ENCODE peak calls at places on chromosome X, in four cellular contexts. Z is spleen; C is keratinocyte; P is naive thymus-derived CD4-positive, alpha-beta T cell. H is an unnamed sample.

GRCh38 chrX:13837290-13837745 is 20.4 kb upstream of the GPM6B start:
- DNase-seq in C (no peak), P (no peak), Z (no peak), H (no peak)

GRCh38 chrX:109782994-109783711 is 50.1 kb upstream of the ACSL4 start:
- DNase-seq in Z (no peak), P (no peak), C (no peak), H (no peak)

GRCh38 chrX:34521563-34521962 is 135.5 kb downstream of the TMEM47 start:
- DNase-seq in P (no peak), Z (no peak), C (no peak), H (no peak)

GRCh38 chrX:38435130-38435529 is 82.7 kb downstream of the OTC start:
- DNase-seq in C (no peak), P (no peak), Z (no peak), H (no peak)

GRCh38 chrX:143634701-143635442 is 1.0 kb downstream of the SLITRK4 start:
- DNase-seq in Z (no peak), P (no peak), C (no peak), H (no peak)

GRCh38 chrX:22012051-22012450 is 20.1 kb upstream of the PHEX start:
- DNase-seq in C (no peak), P (no peak), Z (no peak), H (no peak)

GRCh38 chrX:149365552-149365951 is 139.6 kb downstream of the IDS start:
- DNase-seq in P (no peak), Z (no peak), C (no peak), H (no peak)

GRCh38 chrX:46812445-46812844 is 24.4 kb upstream of the RP2 start:
- DNase-seq in P (no peak), Z (no peak), C (no peak), H (no peak)

GRCh38 chrX:154354516-154354915 is 19.9 kb downstream of the FLNA start:
- DNase-seq in C (no peak), P (no peak), Z (no peak), H (no peak)

GRCh38 chrX:50762578-50762977 is 51.4 kb downstream of the SHROOM4 start:
- DNase-seq in P (no peak), C (no peak), Z (no peak), H (no peak)

GRCh38 chrX:101595739-101596419 is 21.9 kb downstream of the ARMCX6 start:
- DNase-seq in C (no peak), P (peak; percentile 70), Z (no peak), H (no peak)

GRCh38 chrX:44343412-44343942 is at the start of gene EFHC2:
- DNase-seq in Z (peak; percentile 88), P (peak; percentile 65), C (no peak), H (peak; percentile 43)

GRCh38 chrX:20427173-20427770 is 160.6 kb upstream of the RPS6KA3 start:
- DNase-seq in P (no peak), C (no peak), Z (no peak), H (no peak)

GRCh38 chrX:41334866-41335589 is 1.1 kb downstream of the DDX3X start:
- DNase-seq in C (no peak), P (peak; percentile 82), Z (peak; percentile 92), H (peak; percentile 32)

GRCh38 chrX:97267376-97267775 is 383.7 kb downstream of the RPA4 start:
- DNase-seq in C (no peak), P (no peak), Z (no peak), H (no peak)

GRCh38 chrX:107576841-107577240 is 51.5 kb upstream of the PRPS1 start:
- DNase-seq in C (no peak), Z (no peak), P (no peak), H (no peak)

GRCh38 chrX:2401201-2401589 is 99.6 kb downstream of the DHRSX start:
- DNase-seq in Z (no peak), C (no peak), P (no peak), H (no peak)

GRCh38 chrX:65607070-65607742 is 60.2 kb upstream of the MSN start:
- DNase-seq in Z (no peak), P (no peak), C (no peak), H (no peak)

GRCh38 chrX:115372026-115372610 is 82.6 kb downstream of the LUZP4 start:
- DNase-seq in C (no peak), Z (no peak), P (no peak), H (no peak)

GRCh38 chrX:48703228-48703627 is 6.7 kb downstream of the SUV39H1 start:
- DNase-seq in C (no peak), P (no peak), Z (no peak), H (no peak)

GRCh38 chrX:72304877-72305276 is 837 bp downstream of the CITED1 start:
- DNase-seq in P (no peak), C (no peak), Z (no peak), H (no peak)

GRCh38 chrX:153970398-153971123 is 1.1 kb downstream of the HCFC1 start:
- DNase-seq in C (no peak), Z (peak; percentile 90), P (no peak), H (no peak)

GRCh38 chrX:120575379-120576114 is 14.8 kb upstream of the CUL4B start:
- DNase-seq in Z (no peak), P (no peak), C (no peak), H (no peak)

GRCh38 chrX:701673-702072 is 71.1 kb downstream of the SHOX start:
- DNase-seq in P (no peak), C (no peak), Z (no peak), H (no peak)

GRCh38 chrX:33194289-33194688 is 17.1 kb downstream of the DMD start:
- DNase-seq in C (no peak), P (no peak), Z (no peak), H (no peak)

GRCh38 chrX:15416133-15416993 is 32.1 kb upstream of the VEGFD start:
- DNase-seq in C (no peak), Z (no peak), P (no peak), H (no peak)

GRCh38 chrX:151825927-151826471 is 86.7 kb upstream of the MAGEA4 start:
- DNase-seq in Z (no peak), P (no peak), C (no peak), H (no peak)
- H3K9me3 ChIP-seq in Z (no peaks in the 10 kb centered on the region), P (no peaks in the 10 kb centered on the region), C (no peaks in the 10 kb centered on the region), H (no peaks in the 10 kb centered on the region)

GRCh38 chrX:40009462-40009851 is 88.3 kb downstream of the BCOR start:
- DNase-seq in P (no peak), C (no peak), Z (no peak), H (no peak)

GRCh38 chrX:40010550-40011364 is 87.0 kb downstream of the BCOR start:
- DNase-seq in P (no peak), C (no peak), Z (peak; percentile 76), H (no peak)

GRCh38 chrX:40007746-40008705 is 89.7 kb downstream of the BCOR start:
- DNase-seq in P (no peak), C (no peak), Z (no peak), H (no peak)

GRCh38 chrX:40009890-40010289 is 87.9 kb downstream of the BCOR start:
- DNase-seq in Z (no peak), P (no peak), C (no peak), H (no peak)

DNA sequence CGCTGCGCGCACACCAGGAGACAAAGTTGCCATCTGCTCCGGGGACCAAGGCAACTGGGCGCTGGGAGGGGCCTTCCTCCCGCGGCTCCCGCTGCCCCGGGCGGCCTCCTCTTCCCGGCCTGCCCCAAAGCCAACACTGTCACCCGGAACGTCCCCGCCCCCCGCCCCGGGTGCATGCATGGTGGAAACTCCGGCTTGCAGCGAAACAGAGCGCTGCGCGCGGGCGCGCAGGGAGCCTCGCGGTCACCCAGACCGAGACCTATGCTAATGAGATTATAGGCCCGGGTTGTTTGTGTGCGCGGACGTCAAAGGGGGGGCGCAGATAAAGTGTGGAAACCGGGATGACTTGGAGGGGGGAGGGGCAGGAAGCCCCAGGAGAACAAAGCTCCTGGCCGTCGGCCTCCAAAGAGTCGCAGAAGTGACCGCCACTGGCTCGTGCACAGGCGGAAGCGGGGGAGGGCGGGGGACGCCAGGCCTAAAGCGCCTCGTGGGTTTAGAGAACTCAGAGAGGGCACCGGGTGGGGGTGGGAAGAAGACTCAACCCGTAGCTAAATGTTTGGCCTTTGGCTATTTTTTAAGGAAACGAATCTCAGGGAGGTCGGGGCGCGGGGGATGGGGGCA is 88.8 kb downstream of the BCOR start:
- DNase-seq in C (no peak), Z (peak; percentile 84), P (no peak), H (no peak)
- H3K9me3 ChIP-seq in C (no peaks in the 10 kb centered on the region), Z (no peaks in the 10 kb centered on the region), P (no peaks in the 10 kb centered on the region), H (no peaks in the 10 kb centered on the region)

GRCh38 chrX:122241959-122242358 is 942.1 kb upstream of the GRIA3 start:
- DNase-seq in C (no peak), P (no peak), Z (no peak), H (no peak)

GRCh38 chrX:122244080-122244479 is 940.0 kb upstream of the GRIA3 start:
- DNase-seq in P (no peak), Z (no peak), C (no peak), H (no peak)

GRCh38 chrX:122246937-122247336 is 937.1 kb upstream of the GRIA3 start:
- DNase-seq in P (no peak), Z (no peak), C (no peak), H (no peak)

GRCh38 chrX:122245943-122246342 is 938.1 kb upstream of the GRIA3 start:
- DNase-seq in C (no peak), Z (no peak), P (no peak), H (no peak)

DNA sequence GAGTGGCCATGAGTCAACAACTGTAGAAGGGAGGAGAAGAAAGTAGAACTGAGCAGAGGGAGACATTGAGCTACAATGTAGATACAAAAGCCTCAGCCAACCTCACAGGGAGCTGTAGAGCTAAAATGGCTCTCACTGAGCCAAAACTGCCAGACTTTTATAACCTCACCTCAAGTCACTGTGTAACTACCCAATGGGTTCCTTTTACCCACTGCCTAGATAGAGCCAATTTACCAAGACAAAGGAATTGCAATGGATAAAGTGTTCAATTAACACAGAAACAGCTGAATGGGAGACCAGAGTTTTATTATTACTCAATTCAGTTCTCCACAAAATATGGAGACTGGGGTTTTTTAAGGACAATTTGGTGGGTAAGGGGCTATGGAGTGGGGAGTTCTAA is 938.9 kb upstream of the GRIA3 start:
- DNase-seq in C (no peak), P (no peak), Z (no peak), H (no peak)
- H3K9me3 ChIP-seq in C (no peaks in the 10 kb centered on the region), P (no peaks in the 10 kb centered on the region), Z (no peaks in the 10 kb centered on the region), H (no peaks in the 10 kb centered on the region)

GRCh38 chrX:130575831-130576404 is 174.1 kb downstream of the RBMX2 start:
- DNase-seq in C (no peak), Z (no peak), P (peak; percentile 19), H (no peak)
- H3K9me3 ChIP-seq in C (no peaks in the 10 kb centered on the region), Z (no peaks in the 10 kb centered on the region), P (no peaks in the 10 kb centered on the region), H (no peaks in the 10 kb centered on the region)

DNA sequence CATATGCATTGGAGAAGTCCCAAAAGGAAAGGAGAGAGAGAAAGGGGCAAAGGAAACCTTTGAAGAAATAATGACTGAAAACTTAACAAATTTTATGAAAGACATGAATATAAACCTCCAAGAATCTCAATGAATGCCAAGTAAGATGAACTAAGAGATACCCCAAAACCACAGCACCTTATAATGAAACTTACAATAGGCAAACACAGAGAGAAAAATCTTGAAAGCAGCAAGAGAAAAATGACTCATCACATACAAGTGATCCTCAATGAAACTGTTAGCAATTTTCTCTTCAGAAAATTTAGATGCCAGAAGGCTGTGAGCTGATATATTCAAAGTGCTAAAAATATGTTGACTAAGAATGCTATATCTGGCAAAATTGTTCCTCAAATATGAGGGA is 10.1 kb downstream of the SMIM10L2A start:
- DNase-seq in P (no peak), C (no peak), Z (no peak), H (no peak)
- H3K9me3 ChIP-seq in P (no peaks in the 10 kb centered on the region), C (peaks cover 7% of the 10 kb centered on the region), Z (peaks cover 7% of the 10 kb centered on the region), H (no peaks in the 10 kb centered on the region)

GRCh38 chrX:9501362-9501761 is 36.5 kb downstream of the TBL1X start:
- DNase-seq in C (no peak), Z (no peak), P (no peak), H (no peak)
- H3K9me3 ChIP-seq in C (no peaks in the 10 kb centered on the region), Z (no peaks in the 10 kb centered on the region), P (no peaks in the 10 kb centered on the region), H (no peaks in the 10 kb centered on the region)